ENCODE peak calls at places on chromosomes 11 and 22, in seven cellular contexts. K is astrocyte of the spinal cord, G is EH, Q is foreskin fibroblast, O is caudate nucleus, N is AG10803, L is right lobe of liver. A is an unnamed sample.

GRCh38 chr11:13446444-13446843 is 16.6 kb downstream of the BTBD10 start:
- DNase-seq in K (no peak), G (peak; percentile 61), Q (peak; percentile 16), O (no peak), N (peak; percentile 61), L (no peak), A (no peak)

GRCh38 chr22:37529652-37530345 is 10.6 kb upstream of the CARD10 start:
- DNase-seq in K (no peak), G (no peak), Q (no peak), O (no peak), N (no peak), L (no peak), A (no peak)

GRCh38 chr11:33948494-33948893 is 56.6 kb upstream of the LMO2 start:
- DNase-seq in K (no peak), G (no peak), Q (no peak), O (no peak), N (no peak), L (no peak), A (no peak)

GRCh38 chr11:1219446-1219835 is 3.4 kb upstream of the MUC5B start:
- DNase-seq in K (no peak), G (no peak), Q (no peak), O (no peak), N (no peak), L (no peak), A (no peak)

GRCh38 chr11:105609832-105610781 is at the start of gene GRIA4:
- DNase-seq in K (peak; percentile 47), G (peak; percentile 40), Q (peak; percentile 81), O (peak; percentile 70), N (peak; percentile 38), L (no peak), A (no peak)

GRCh38 chr11:104918113-104918824 is 20.0 kb upstream of the CASP12 start:
- DNase-seq in K (peak; percentile 77), G (peak; percentile 88), Q (peak; percentile 74), O (no peak), N (peak; percentile 88), L (no peak), A (no peak)

GRCh38 chr22:36486619-36487384 is 5.4 kb upstream of the TXN2 start:
- DNase-seq in K (peak; percentile 50), G (peak; percentile 70), Q (peak; percentile 73), O (no peak), N (peak; percentile 49), L (no peak), A (peak; percentile 61)

GRCh38 chr22:18985761-18986160 is 49.7 kb upstream of the PRODH start:
- DNase-seq in K (no peak), G (no peak), Q (no peak), O (no peak), N (no peak), L (peak; percentile 35), A (no peak)

GRCh38 chr11:12840871-12841516 is 166.8 kb downstream of the TEAD1 start:
- DNase-seq in K (no peak), G (peak; percentile 73), Q (peak; percentile 67), O (no peak), N (no peak), L (no peak), A (no peak)

GRCh38 chr22:30781271-30781875 is 86.7 kb downstream of the OSBP2 start:
- DNase-seq in K (peak; percentile 36), G (peak; percentile 31), Q (peak; percentile 38), O (no peak), N (no peak), L (no peak), A (no peak)

GRCh38 chr11:102252339-102252891 is 64.9 kb upstream of the BIRC3 start:
- DNase-seq in K (no peak), G (peak; percentile 59), Q (peak; percentile 66), O (no peak), N (peak; percentile 53), L (no peak), A (no peak)

GRCh38 chr11:65899356-65900124 is 648 bp downstream of the FOSL1 start:
- DNase-seq in K (peak; percentile 79), G (peak; percentile 87), Q (peak; percentile 96), O (no peak), N (peak; percentile 79), L (no peak), A (peak; percentile 83)

GRCh38 chr22:37121887-37122591 is 12.5 kb upstream of the TMPRSS6 start:
- DNase-seq in K (peak; percentile 6), G (peak; percentile 70), Q (peak; percentile 36), O (no peak), N (peak; percentile 15), L (no peak), A (no peak)

GRCh38 chr22:47281126-47282106 is 519.0 kb downstream of the TBC1D22A start:
- DNase-seq in K (peak; percentile 43), G (peak; percentile 19), Q (peak; percentile 73), O (no peak), N (peak; percentile 24), L (no peak), A (no peak)

GRCh38 chr11:88308576-88308975 is 29.0 kb downstream of the CTSC start:
- DNase-seq in K (no peak), G (no peak), Q (no peak), O (no peak), N (no peak), L (no peak), A (no peak)

GRCh38 chr22:47963660-47964059 is 1201.2 kb downstream of the TBC1D22A start:
- DNase-seq in K (no peak), G (no peak), Q (no peak), O (no peak), N (no peak), L (no peak), A (no peak)

GRCh38 chr22:35995772-35996171 is 32.9 kb downstream of the RBFOX2 start:
- DNase-seq in K (peak; percentile 97), G (peak; percentile 96), Q (peak; percentile 98), O (no peak), N (peak; percentile 97), L (no peak), A (no peak)

GRCh38 chr11:28697920-28698827 is 590.0 kb downstream of the METTL15 start:
- DNase-seq in K (peak; percentile 62), G (peak; percentile 61), Q (peak; percentile 72), O (peak; percentile 7), N (peak; percentile 46), L (peak; percentile 60), A (peak; percentile 69)

GRCh38 chr11:77102246-77103210 is at the start of gene OMP:
- DNase-seq in K (no peak), G (no peak), Q (no peak), O (no peak), N (no peak), L (no peak), A (no peak)

GRCh38 chr22:19942886-19943664 is 1.5 kb upstream of the TXNRD2 start:
- DNase-seq in K (peak; percentile 90), G (peak; percentile 95), Q (peak; percentile 92), O (no peak), N (peak; percentile 92), L (no peak), A (peak; percentile 74)

GRCh38 chr11:92482502-92482901 is 257.9 kb downstream of the FAT3 start:
- DNase-seq in K (no peak), G (no peak), Q (no peak), O (no peak), N (no peak), L (no peak), A (no peak)

GRCh38 chr11:95556342-95557151 is 233.0 kb downstream of the FAM76B start:
- DNase-seq in K (peak; percentile 68), G (peak; percentile 27), Q (peak; percentile 80), O (no peak), N (peak; percentile 96), L (no peak), A (no peak)

GRCh38 chr22:48427731-48428211 is 1399.9 kb downstream of the BRD1 start:
- DNase-seq in K (no peak), G (no peak), Q (no peak), O (no peak), N (no peak), L (peak; percentile 33), A (no peak)

GRCh38 chr11:35173011-35173511 is 34.1 kb downstream of the CD44 start:
- DNase-seq in K (no peak), G (peak; percentile 40), Q (peak; percentile 67), O (no peak), N (no peak), L (peak; percentile 60), A (no peak)

GRCh38 chr11:110431212-110432073 is 1.7 kb downstream of the FDX1 start:
- DNase-seq in K (peak; percentile 38), G (peak; percentile 18), Q (peak; percentile 34), O (no peak), N (no peak), L (no peak), A (no peak)

GRCh38 chr11:124551189-124551588 is 7.7 kb upstream of the OR8B12 start:
- DNase-seq in K (no peak), G (no peak), Q (no peak), O (no peak), N (no peak), L (no peak), A (no peak)

GRCh38 chr11:121341609-121342008 is 49.0 kb downstream of the SC5D start:
- DNase-seq in K (no peak), G (no peak), Q (no peak), O (no peak), N (no peak), L (no peak), A (no peak)

GRCh38 chr22:42500164-42500835 is 19.3 kb downstream of the RRP7A start:
- DNase-seq in K (peak; percentile 64), G (peak; percentile 77), Q (peak; percentile 85), O (peak; percentile 87), N (peak; percentile 58), L (peak; percentile 82), A (peak; percentile 96)

GRCh38 chr11:44765026-44765595 is 38.3 kb downstream of the TSPAN18 start:
- DNase-seq in K (no peak), G (no peak), Q (no peak), O (no peak), N (no peak), L (no peak), A (no peak)

GRCh38 chr11:33735426-33736147 is 636 bp downstream of the CD59 start:
- DNase-seq in K (peak; percentile 33), G (peak; percentile 52), Q (peak; percentile 49), O (no peak), N (peak; percentile 28), L (peak; percentile 62), A (peak; percentile 52)

GRCh38 chr11:128535468-128536457 is 51.6 kb downstream of the ETS1 start:
- DNase-seq in K (no peak), G (no peak), Q (peak; percentile 50), O (no peak), N (no peak), L (no peak), A (no peak)

GRCh38 chr11:46390331-46391171 is 1.0 kb downstream of the CHRM4 start:
- DNase-seq in K (no peak), G (no peak), Q (peak; percentile 17), O (no peak), N (no peak), L (peak; percentile 44), A (no peak)